ENCODE peak calls at places on chromosomes 5 and 9, in four cellular contexts. V is breast epithelium, E is A549, U is fibroblast of lung. M is an unnamed sample. For H3K9me3, the result is how much of the 10 kb centered on the place peaks cover.

GRCh38 chr9:81964216-81965171 is 21.2 kb downstream of the SPATA31D3 start:
- DNase-seq in V (no peak), E (no peak), U (no peak), M (no peak)

GRCh38 chr5:134438268-134438622 is 26.6 kb upstream of the CDKN2AIPNL start:
- DNase-seq in V (no peak), E (no peak), U (peak), M (no peak)

GRCh38 chr9:126637002-126637849 is 23.5 kb downstream of the LMX1B start:
- DNase-seq in V (no peak), E (no peak), U (no peak), M (no peak)

GRCh38 chr5:34669931-34670516 is 13.9 kb downstream of the RAI14 start:
- DNase-seq in V (no peak), E (no peak), U (no peak), M (no peak)

GRCh38 chr9:117097761-117098160 is 317.1 kb downstream of the ASTN2 start:
- DNase-seq in V (no peak), E (no peak), U (no peak), M (no peak)

GRCh38 chr9:107488400-107489143 is 997 bp downstream of the KLF4 start:
- DNase-seq in V (peak), E (peak), U (peak), M (peak)

GRCh38 chr5:95975703-95976102 is 14.1 kb upstream of the ELL2 start:
- DNase-seq in V (no peak), E (no peak), U (no peak), M (no peak)

GRCh38 chr5:891117-891836 is 1.3 kb downstream of the BRD9 start:
- DNase-seq in V (no peak), E (peak), U (peak), M (peak)

GRCh38 chr5:32074401-32074800 is 99.7 kb downstream of the GOLPH3 start:
- DNase-seq in V (no peak), E (no peak), U (no peak), M (no peak)

GRCh38 chr5:154466147-154466546 is 11.9 kb downstream of the HAND1 start:
- DNase-seq in V (no peak), E (no peak), U (no peak), M (no peak)

GRCh38 chr9:94490465-94490864 is 64.4 kb upstream of the PCAT7 start:
- DNase-seq in V (no peak), E (no peak), U (no peak), M (no peak)

GRCh38 chr5:161547573-161548471 is 1.3 kb upstream of the GABRB2 start:
- DNase-seq in V (no peak), E (peak), U (no peak), M (peak)

GRCh38 chr5:8879248-8879647 is 666.6 kb downstream of the SEMA5A start:
- DNase-seq in V (no peak), E (no peak), U (no peak), M (no peak)

GRCh38 chr5:150589791-150590601 is 50.5 kb upstream of the SYNPO start:
- DNase-seq in V (no peak), E (no peak), U (no peak), M (peak)

GRCh38 chr5:127919006-127919796 is 164.4 kb upstream of the SLC12A2 start:
- DNase-seq in V (no peak), E (no peak), U (no peak), M (no peak)

GRCh38 chr5:79495311-79495710 is 18.6 kb downstream of the HOMER1 start:
- DNase-seq in V (no peak), E (peak), U (peak), M (no peak)

GRCh38 chr5:62144395-62145022 is 161.5 kb upstream of the KIF2A start:
- DNase-seq in V (no peak), E (no peak), U (peak), M (no peak)

GRCh38 chr5:88298425-88298824 is 29.8 kb upstream of the TMEM161B start:
- DNase-seq in V (no peak), E (no peak), U (peak), M (no peak)

GRCh38 chr9:69996947-69997346 is 46.7 kb upstream of the MAMDC2 start:
- DNase-seq in V (no peak), E (no peak), U (no peak), M (no peak)

GRCh38 chr5:176725521-176725920 is 78.2 kb downstream of the TSPAN17 start:
- DNase-seq in V (no peak), E (no peak), U (no peak), M (no peak)
- H3K9me3 ChIP-seq in V (under half), E (under half), U (under half), M (under half)

DNA sequence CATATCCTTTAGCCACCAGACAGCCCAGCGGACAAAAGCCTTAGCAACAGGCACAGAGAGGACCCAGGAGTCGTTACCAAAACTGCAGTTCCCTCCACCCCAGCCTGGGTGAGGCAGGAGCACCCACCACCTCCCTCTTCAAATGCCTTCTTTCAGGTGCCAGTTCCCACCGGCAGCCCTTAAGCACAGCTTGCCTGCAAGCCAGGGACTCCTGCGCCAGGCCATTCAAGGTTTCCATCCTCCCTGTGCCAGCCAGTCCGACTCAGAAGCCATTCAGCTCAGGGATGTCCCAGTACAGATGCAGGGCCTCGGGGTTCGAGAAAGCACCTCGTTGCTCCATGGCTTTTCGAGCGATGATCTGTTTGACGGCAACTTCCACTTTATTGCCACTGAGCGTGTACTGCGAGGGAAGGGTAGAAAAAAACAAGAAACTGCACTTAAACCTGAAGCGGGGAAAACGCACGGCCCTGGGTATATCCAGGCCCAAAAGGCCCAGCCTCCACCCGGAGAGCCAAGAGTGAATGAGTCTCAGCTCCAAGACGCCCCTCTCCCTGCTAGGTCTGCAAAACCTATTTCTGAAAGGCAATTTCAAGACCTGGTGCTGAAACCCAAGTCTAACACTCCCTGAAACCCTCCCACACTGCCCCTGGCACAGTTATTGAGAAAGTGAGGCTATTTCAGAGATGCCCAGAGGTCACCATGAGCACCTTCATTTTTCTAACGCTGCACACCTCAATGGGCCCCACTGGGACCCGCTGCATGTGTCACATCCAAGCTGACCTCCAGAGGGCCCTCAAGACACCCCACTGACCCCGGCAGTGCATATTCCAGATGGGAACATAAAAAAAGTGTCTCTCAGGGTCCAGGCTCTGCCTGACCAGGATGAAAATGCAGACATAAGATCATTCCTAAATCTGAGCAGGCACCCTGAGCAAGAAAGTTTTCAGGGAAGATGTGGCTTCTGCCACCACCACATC is 36.8 kb upstream of the ZNF354A start:
- DNase-seq in V (no peak), E (no peak), U (no peak), M (no peak)
- H3K9me3 ChIP-seq in V (under half), E (under half), U (under half), M (under half)

GRCh38 chr5:179023528-179024189 is at the start of gene ZNF879:
- DNase-seq in V (peak), E (peak), U (peak), M (peak)
- H3K9me3 ChIP-seq in V (under half), E (half or more), U (under half), M (under half)

DNA sequence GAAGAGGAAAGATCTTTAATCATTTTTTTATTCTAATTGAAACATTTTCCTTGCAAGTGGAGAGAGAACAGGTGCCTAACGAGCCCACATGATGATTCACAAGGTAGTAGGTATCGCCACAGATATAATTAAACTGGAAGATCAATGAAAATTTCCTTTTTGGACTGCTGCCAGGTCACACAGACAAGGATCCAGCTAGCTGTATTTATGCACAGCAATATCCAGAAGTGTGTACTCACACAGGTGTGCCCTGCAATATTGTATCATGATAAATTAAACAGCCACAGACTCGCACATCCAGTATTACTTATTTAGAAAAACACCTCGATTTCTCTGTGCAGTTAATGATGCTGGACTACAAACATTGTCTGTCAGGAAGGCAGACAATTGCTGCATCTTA is 293.9 kb upstream of the SMARCA2 start:
- DNase-seq in V (no peak), E (no peak), U (no peak), M (no peak)
- H3K9me3 ChIP-seq in V (under half), E (under half), U (under half), M (under half)

DNA sequence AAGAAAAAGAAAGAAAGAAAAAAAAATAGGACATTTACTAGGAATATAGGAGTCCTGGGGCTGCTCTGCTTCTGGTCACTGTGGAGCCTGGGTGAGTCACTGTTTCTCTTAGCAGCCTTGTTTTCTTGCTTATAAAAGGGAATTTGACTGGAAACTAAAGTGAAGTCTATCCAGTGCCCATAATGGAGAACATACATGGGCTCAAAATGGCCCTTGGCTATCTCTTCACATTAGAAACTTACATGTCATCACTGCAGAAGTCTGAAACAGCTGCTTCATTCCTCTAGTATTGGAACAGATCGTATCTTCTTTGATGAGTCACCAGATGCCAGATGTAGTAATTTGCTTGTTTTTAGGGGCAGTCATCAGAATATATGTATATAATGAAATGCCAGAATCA is 56.5 kb downstream of the SGCD start:
- DNase-seq in V (no peak), E (no peak), U (peak), M (no peak)
- H3K9me3 ChIP-seq in V (under half), E (under half), U (under half), M (under half)

M was measured in SK-N-SH.